ENCODE peak calls at places on chromosomes 6 and 20, in ten cellular contexts. T is activated T-helper 1 cell treated with Interleukin-2 at 50 U/mL for 16 hours; S is activated CD4-positive, alpha-beta T cell treated with anti-CD3 and anti-CD28 coated beads, Interleukin-2, amount 10 ng/mL, durations not matched to agents 7 days and 5 days; U is AG08395; V is activated T-helper 9 cell treated with anti-CD3 and anti-CD28 coated beads, Interleukin-2, amount 50 U/mL, for 16 hours; H is Calu3; A is MV-4-11; Z is kidney glomerular epithelial cell; L is ureter; I is GM13977. C is an unnamed sample.

GRCh38 chr6:131281471-131282270 is 146.4 kb downstream of the AKAP7 start:
- DNase-seq in T (peak), S (peak), U (no peak), V (no peak), H (no peak), A (peak), Z (no peak), L (no peak), I (no peak), C (no peak)

GRCh38 chr6:99589290-99589672 is 17.4 kb upstream of the PRDM13 start:
- DNase-seq in T (no peak), S (no peak), U (no peak), V (no peak), H (peak), A (no peak), Z (no peak), L (no peak), I (peak), C (peak)

GRCh38 chr20:326645-327031 is 1.3 kb downstream of the SOX12 start:
- DNase-seq in T (no peak), S (no peak), U (no peak), V (no peak), H (peak), A (no peak), Z (no peak), L (peak), I (no peak), C (no peak)

GRCh38 chr6:11659757-11660156 is 118.8 kb downstream of the ADTRP start:
- DNase-seq in T (no peak), S (no peak), U (no peak), V (no peak), H (no peak), A (no peak), Z (no peak), L (no peak), I (no peak), C (no peak)

GRCh38 chr20:19947611-19948264 is 69.4 kb upstream of the NAA20 start:
- DNase-seq in T (no peak), S (no peak), U (peak), V (no peak), H (no peak), A (peak), Z (no peak), L (no peak), I (peak), C (peak)

GRCh38 chr20:25252226-25252625 is 4.3 kb downstream of the PYGB start:
- DNase-seq in T (no peak), S (no peak), U (no peak), V (no peak), H (no peak), A (no peak), Z (no peak), L (peak), I (no peak), C (no peak)

GRCh38 chr6:138486249-138487121 is 12.8 kb downstream of the NHSL1 start:
- DNase-seq in T (no peak), S (no peak), U (no peak), V (no peak), H (no peak), A (no peak), Z (no peak), L (no peak), I (no peak), C (no peak)

GRCh38 chr6:39493174-39493573 is 170.7 kb upstream of the KCNK16 start:
- DNase-seq in T (no peak), S (no peak), U (peak), V (no peak), H (no peak), A (no peak), Z (peak), L (no peak), I (no peak), C (no peak)

GRCh38 chr6:16179970-16180431 is 51.1 kb downstream of the MYLIP start:
- DNase-seq in T (peak), S (peak), U (no peak), V (no peak), H (no peak), A (peak), Z (no peak), L (no peak), I (no peak), C (no peak)

GRCh38 chr6:3457710-3458605 is 1.1 kb upstream of the SLC22A23 start:
- DNase-seq in T (no peak), S (peak), U (no peak), V (no peak), H (no peak), A (no peak), Z (no peak), L (no peak), I (no peak), C (no peak)

GRCh38 chr6:121823437-121823851 is 388.0 kb downstream of the GJA1 start:
- DNase-seq in T (no peak), S (no peak), U (peak), V (no peak), H (no peak), A (no peak), Z (peak), L (no peak), I (no peak), C (no peak)

GRCh38 chr20:46355778-46356177 is 47.5 kb upstream of the CDH22 start:
- DNase-seq in T (no peak), S (no peak), U (no peak), V (no peak), H (no peak), A (no peak), Z (no peak), L (no peak), I (peak), C (no peak)

GRCh38 chr6:68653074-68653705 is 18.1 kb downstream of the ADGRB3 start:
- DNase-seq in T (no peak), S (no peak), U (no peak), V (no peak), H (no peak), A (no peak), Z (no peak), L (no peak), I (no peak), C (no peak)

GRCh38 chr6:170463101-170463721 is 89.9 kb downstream of the PSMB1 start:
- DNase-seq in T (no peak), S (no peak), U (no peak), V (no peak), H (no peak), A (no peak), Z (no peak), L (no peak), I (no peak), C (peak)

GRCh38 chr6:44338228-44339122 is 4.0 kb upstream of the SPATS1 start:
- DNase-seq in T (peak), S (peak), U (peak), V (peak), H (peak), A (peak), Z (peak), L (peak), I (peak), C (peak)

GRCh38 chr6:148885920-148886845 is 139.4 kb downstream of the UST start:
- DNase-seq in T (no peak), S (no peak), U (no peak), V (no peak), H (no peak), A (no peak), Z (no peak), L (no peak), I (no peak), C (no peak)

GRCh38 chr6:169285165-169285564 is 31.5 kb upstream of the THBS2 start:
- DNase-seq in T (no peak), S (no peak), U (no peak), V (no peak), H (no peak), A (no peak), Z (no peak), L (no peak), I (no peak), C (no peak)

GRCh38 chr20:25464501-25465204 is 57.2 kb downstream of the GINS1 start:
- DNase-seq in T (no peak), S (no peak), U (peak), V (no peak), H (no peak), A (no peak), Z (no peak), L (no peak), I (no peak), C (no peak)

GRCh38 chr6:11992086-11992485 is 20.0 kb upstream of the HIVEP1 start:
- DNase-seq in T (no peak), S (no peak), U (no peak), V (no peak), H (no peak), A (no peak), Z (no peak), L (no peak), I (no peak), C (no peak)

GRCh38 chr20:51650685-51651134 is 108.2 kb upstream of the NFATC2 start:
- DNase-seq in T (no peak), S (no peak), U (peak), V (no peak), H (no peak), A (peak), Z (peak), L (no peak), I (no peak), C (no peak)

GRCh38 chr20:8301655-8302054 is 169.6 kb downstream of the PLCB1 start:
- DNase-seq in T (no peak), S (no peak), U (no peak), V (no peak), H (no peak), A (no peak), Z (no peak), L (no peak), I (no peak), C (no peak)

GRCh38 chr20:14418441-14418840 is 81.0 kb upstream of the FLRT3 start:
- DNase-seq in T (no peak), S (no peak), U (peak), V (no peak), H (no peak), A (no peak), Z (no peak), L (no peak), I (no peak), C (no peak)

GRCh38 chr20:24470031-24470781 is 777 bp downstream of the SYNDIG1 start:
- DNase-seq in T (no peak), S (no peak), U (no peak), V (no peak), H (no peak), A (no peak), Z (no peak), L (no peak), I (no peak), C (peak)

GRCh38 chr6:150286919-150287318 is 81.9 kb upstream of the IYD start:
- DNase-seq in T (no peak), S (no peak), U (no peak), V (no peak), H (no peak), A (no peak), Z (no peak), L (no peak), I (no peak), C (no peak)

GRCh38 chr6:43644940-43645612 is at the start of gene RSPH9:
- DNase-seq in T (peak), S (peak), U (peak), V (peak), H (no peak), A (no peak), Z (no peak), L (no peak), I (peak), C (peak)

GRCh38 chr6:157037165-157037564 is 260.0 kb downstream of the ARID1B start:
- DNase-seq in T (no peak), S (no peak), U (no peak), V (no peak), H (no peak), A (no peak), Z (no peak), L (no peak), I (no peak), C (no peak)

C was measured in GM13976.